ENCODE peak calls at places on chromosome 12, in eight cellular contexts. One of them, this sample, is unnamed.

GRCh38 chr12:40104461-40105264 is 1.2 kb downstream of the SLC2A13 start:
- DNase-seq in A549: peak; percentile 14
- DNase-seq in CD8-positive, alpha-beta memory T cell: no peak
- DNase-seq in HepG2: no peak
- DNase-seq in kidney: no peak
- DNase-seq in lower lobe of right lung: no peak
- DNase-seq in tibial artery: no peak
- DNase-seq in esophagus muscularis mucosa: no peak
- DNase-seq in this sample: peak; percentile 17

GRCh38 chr12:118164798-118165486 is 29.0 kb downstream of the PEBP1 start:
- DNase-seq in A549: peak; percentile 48
- DNase-seq in CD8-positive, alpha-beta memory T cell: no peak
- DNase-seq in HepG2: peak; percentile 10
- DNase-seq in kidney: no peak
- DNase-seq in lower lobe of right lung: no peak
- DNase-seq in tibial artery: no peak
- DNase-seq in esophagus muscularis mucosa: no peak
- DNase-seq in this sample: no peak

GRCh38 chr12:97182719-97183118 is 275.7 kb downstream of the NEDD1 start:
- DNase-seq in A549: no peak
- DNase-seq in CD8-positive, alpha-beta memory T cell: no peak
- DNase-seq in HepG2: no peak
- DNase-seq in kidney: no peak
- DNase-seq in lower lobe of right lung: no peak
- DNase-seq in tibial artery: no peak
- DNase-seq in esophagus muscularis mucosa: no peak
- DNase-seq in this sample: no peak

GRCh38 chr12:53344824-53345485 is 8.8 kb upstream of the SP7 start:
- DNase-seq in A549: peak; percentile 76
- DNase-seq in CD8-positive, alpha-beta memory T cell: peak; percentile 80
- DNase-seq in HepG2: peak; percentile 54
- DNase-seq in kidney: peak; percentile 89
- DNase-seq in lower lobe of right lung: peak; percentile 75
- DNase-seq in tibial artery: peak; percentile 84
- DNase-seq in esophagus muscularis mucosa: peak; percentile 93
- DNase-seq in this sample: peak; percentile 81

GRCh38 chr12:48302161-48302896 is 48.4 kb downstream of the ZNF641 start:
- DNase-seq in A549: no peak
- DNase-seq in CD8-positive, alpha-beta memory T cell: no peak
- DNase-seq in HepG2: no peak
- DNase-seq in kidney: no peak
- DNase-seq in lower lobe of right lung: no peak
- DNase-seq in tibial artery: no peak
- DNase-seq in esophagus muscularis mucosa: no peak
- DNase-seq in this sample: no peak

GRCh38 chr12:116977465-116978380 is 67.0 kb downstream of the FBXW8 start:
- DNase-seq in A549: no peak
- DNase-seq in CD8-positive, alpha-beta memory T cell: no peak
- DNase-seq in HepG2: no peak
- DNase-seq in kidney: no peak
- DNase-seq in lower lobe of right lung: no peak
- DNase-seq in tibial artery: no peak
- DNase-seq in esophagus muscularis mucosa: no peak
- DNase-seq in this sample: no peak

GRCh38 chr12:112796067-112796466 is 4.5 kb downstream of the RPH3A start:
- DNase-seq in A549: peak; percentile 61
- DNase-seq in CD8-positive, alpha-beta memory T cell: no peak
- DNase-seq in HepG2: no peak
- DNase-seq in kidney: no peak
- DNase-seq in lower lobe of right lung: no peak
- DNase-seq in tibial artery: no peak
- DNase-seq in esophagus muscularis mucosa: no peak
- DNase-seq in this sample: no peak

GRCh38 chr12:108886873-108887629 is 7.2 kb downstream of the DAO start:
- DNase-seq in A549: no peak
- DNase-seq in CD8-positive, alpha-beta memory T cell: no peak
- DNase-seq in HepG2: no peak
- DNase-seq in kidney: no peak
- DNase-seq in lower lobe of right lung: no peak
- DNase-seq in tibial artery: no peak
- DNase-seq in esophagus muscularis mucosa: no peak
- DNase-seq in this sample: no peak

GRCh38 chr12:126847005-126847629 is 1419.9 kb upstream of the TMEM132C start:
- DNase-seq in A549: no peak
- DNase-seq in CD8-positive, alpha-beta memory T cell: no peak
- DNase-seq in HepG2: no peak
- DNase-seq in kidney: no peak
- DNase-seq in lower lobe of right lung: no peak
- DNase-seq in tibial artery: no peak
- DNase-seq in esophagus muscularis mucosa: no peak
- DNase-seq in this sample: no peak

GRCh38 chr12:91099836-91100235 is 11.5 kb downstream of the LUM start:
- DNase-seq in A549: no peak
- DNase-seq in CD8-positive, alpha-beta memory T cell: no peak
- DNase-seq in HepG2: no peak
- DNase-seq in kidney: no peak
- DNase-seq in lower lobe of right lung: no peak
- DNase-seq in tibial artery: no peak
- DNase-seq in esophagus muscularis mucosa: no peak
- DNase-seq in this sample: no peak

GRCh38 chr12:79978692-79979091 is 43.8 kb upstream of the PPP1R12A start:
- DNase-seq in A549: no peak
- DNase-seq in CD8-positive, alpha-beta memory T cell: no peak
- DNase-seq in HepG2: no peak
- DNase-seq in kidney: no peak
- DNase-seq in lower lobe of right lung: no peak
- DNase-seq in tibial artery: no peak
- DNase-seq in esophagus muscularis mucosa: no peak
- DNase-seq in this sample: no peak

GRCh38 chr12:28158353-28158752 is 31.9 kb upstream of the CCDC91 start:
- DNase-seq in A549: no peak
- DNase-seq in CD8-positive, alpha-beta memory T cell: no peak
- DNase-seq in HepG2: no peak
- DNase-seq in kidney: no peak
- DNase-seq in lower lobe of right lung: no peak
- DNase-seq in tibial artery: no peak
- DNase-seq in esophagus muscularis mucosa: no peak
- DNase-seq in this sample: no peak

GRCh38 chr12:108112815-108113556 is 16.1 kb upstream of the WSCD2 start:
- DNase-seq in A549: no peak
- DNase-seq in CD8-positive, alpha-beta memory T cell: no peak
- DNase-seq in HepG2: no peak
- DNase-seq in kidney: no peak
- DNase-seq in lower lobe of right lung: no peak
- DNase-seq in tibial artery: no peak
- DNase-seq in esophagus muscularis mucosa: no peak
- DNase-seq in this sample: no peak

GRCh38 chr12:90504806-90505205 is 450.2 kb downstream of the CCER1 start:
- DNase-seq in A549: no peak
- DNase-seq in CD8-positive, alpha-beta memory T cell: no peak
- DNase-seq in HepG2: no peak
- DNase-seq in kidney: no peak
- DNase-seq in lower lobe of right lung: no peak
- DNase-seq in tibial artery: no peak
- DNase-seq in esophagus muscularis mucosa: no peak
- DNase-seq in this sample: no peak

GRCh38 chr12:61367281-61367785 is 892.9 kb upstream of the USP15 start:
- DNase-seq in A549: no peak
- DNase-seq in CD8-positive, alpha-beta memory T cell: no peak
- DNase-seq in HepG2: no peak
- DNase-seq in kidney: no peak
- DNase-seq in lower lobe of right lung: no peak
- DNase-seq in tibial artery: no peak
- DNase-seq in esophagus muscularis mucosa: no peak
- DNase-seq in this sample: no peak

GRCh38 chr12:89662623-89663022 is 46.0 kb downstream of the ATP2B1 start:
- DNase-seq in A549: no peak
- DNase-seq in CD8-positive, alpha-beta memory T cell: no peak
- DNase-seq in HepG2: no peak
- DNase-seq in kidney: no peak
- DNase-seq in lower lobe of right lung: no peak
- DNase-seq in tibial artery: no peak
- DNase-seq in esophagus muscularis mucosa: no peak
- DNase-seq in this sample: no peak

GRCh38 chr12:57611116-57611809 is at the start of gene ARHGEF25:
- DNase-seq in A549: peak; percentile 48
- DNase-seq in CD8-positive, alpha-beta memory T cell: peak; percentile 66
- DNase-seq in HepG2: peak; percentile 41
- DNase-seq in kidney: peak; percentile 93
- DNase-seq in lower lobe of right lung: no peak
- DNase-seq in tibial artery: peak; percentile 92
- DNase-seq in esophagus muscularis mucosa: no peak
- DNase-seq in this sample: peak; percentile 87

GRCh38 chr12:44285321-44285720 is 449.4 kb downstream of the TMEM117 start:
- DNase-seq in A549: no peak
- DNase-seq in CD8-positive, alpha-beta memory T cell: no peak
- DNase-seq in HepG2: no peak
- DNase-seq in kidney: no peak
- DNase-seq in lower lobe of right lung: no peak
- DNase-seq in tibial artery: no peak
- DNase-seq in esophagus muscularis mucosa: no peak
- DNase-seq in this sample: no peak

DNA sequence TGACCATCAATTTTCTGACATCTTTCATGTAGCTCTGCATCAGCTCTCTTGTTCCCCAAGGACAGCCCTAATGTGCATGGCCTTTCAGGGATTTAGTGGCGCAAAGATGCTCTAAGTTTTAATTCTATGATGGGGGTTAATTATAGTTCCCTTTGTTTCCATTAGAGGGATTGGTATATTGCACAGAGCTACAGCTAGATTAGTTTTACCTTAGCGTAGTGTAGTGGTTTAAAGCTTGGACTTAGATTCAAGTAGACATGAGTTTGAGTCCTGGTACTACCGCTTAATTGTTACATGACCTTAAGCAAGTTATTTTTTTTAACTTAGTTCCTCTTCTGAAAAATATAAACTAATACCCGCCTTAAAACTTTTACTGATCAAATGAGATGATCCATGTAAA is 247.8 kb upstream of the KRR1 start:
- DNase-seq in A549: no peak
- DNase-seq in CD8-positive, alpha-beta memory T cell: no peak
- DNase-seq in HepG2: no peak
- DNase-seq in kidney: no peak
- DNase-seq in lower lobe of right lung: no peak
- DNase-seq in tibial artery: no peak
- DNase-seq in esophagus muscularis mucosa: no peak
- DNase-seq in this sample: no peak
- H3K4me1 ChIP-seq in A549: peaks cover 38% of the 10 kb centered on the region
- H3K4me1 ChIP-seq in CD8-positive, alpha-beta memory T cell: no peaks in the 10 kb centered on the region
- H3K4me1 ChIP-seq in HepG2: peaks cover 51% of the 10 kb centered on the region
- H3K4me1 ChIP-seq in kidney: no peaks in the 10 kb centered on the region
- H3K4me1 ChIP-seq in lower lobe of right lung: no peaks in the 10 kb centered on the region
- H3K4me1 ChIP-seq in tibial artery: no peaks in the 10 kb centered on the region
- H3K4me1 ChIP-seq in esophagus muscularis mucosa: no peaks in the 10 kb centered on the region
- H3K4me1 ChIP-seq in this sample: no peaks in the 10 kb centered on the region

GRCh38 chr12:93742086-93742934 is 65.1 kb downstream of the CRADD start:
- DNase-seq in A549: peak; percentile 81
- DNase-seq in CD8-positive, alpha-beta memory T cell: peak; percentile 56
- DNase-seq in HepG2: peak; percentile 55
- DNase-seq in kidney: peak; percentile 92
- DNase-seq in lower lobe of right lung: peak; percentile 87
- DNase-seq in tibial artery: peak; percentile 82
- DNase-seq in esophagus muscularis mucosa: no peak
- DNase-seq in this sample: peak; percentile 75

GRCh38 chr12:93745304-93745703 is 68.1 kb downstream of the CRADD start:
- DNase-seq in A549: no peak
- DNase-seq in CD8-positive, alpha-beta memory T cell: no peak
- DNase-seq in HepG2: no peak
- DNase-seq in kidney: no peak
- DNase-seq in lower lobe of right lung: no peak
- DNase-seq in tibial artery: no peak
- DNase-seq in esophagus muscularis mucosa: no peak
- DNase-seq in this sample: no peak

GRCh38 chr12:93741741-93742085 is 64.5 kb downstream of the CRADD start:
- DNase-seq in A549: peak; percentile 25
- DNase-seq in CD8-positive, alpha-beta memory T cell: no peak
- DNase-seq in HepG2: peak; percentile 4
- DNase-seq in kidney: no peak
- DNase-seq in lower lobe of right lung: no peak
- DNase-seq in tibial artery: no peak
- DNase-seq in esophagus muscularis mucosa: no peak
- DNase-seq in this sample: no peak

GRCh38 chr12:93743999-93744689 is 67.0 kb downstream of the CRADD start:
- DNase-seq in A549: no peak
- DNase-seq in CD8-positive, alpha-beta memory T cell: no peak
- DNase-seq in HepG2: no peak
- DNase-seq in kidney: no peak
- DNase-seq in lower lobe of right lung: no peak
- DNase-seq in tibial artery: no peak
- DNase-seq in esophagus muscularis mucosa: no peak
- DNase-seq in this sample: no peak

GRCh38 chr12:93743229-93743998 is 66.2 kb downstream of the CRADD start:
- DNase-seq in A549: no peak
- DNase-seq in CD8-positive, alpha-beta memory T cell: no peak
- DNase-seq in HepG2: no peak
- DNase-seq in kidney: no peak
- DNase-seq in lower lobe of right lung: no peak
- DNase-seq in tibial artery: no peak
- DNase-seq in esophagus muscularis mucosa: no peak
- DNase-seq in this sample: no peak
- H3K27ac ChIP-seq in A549: peak overlapping the region; percentile 73
- H3K27ac ChIP-seq in CD8-positive, alpha-beta memory T cell: peak overlapping the region; percentile 75
- H3K27ac ChIP-seq in HepG2: no peak overlapping the region
- H3K27ac ChIP-seq in kidney: peak overlapping the region; percentile 97
- H3K27ac ChIP-seq in lower lobe of right lung: peak overlapping the region; percentile 91
- H3K27ac ChIP-seq in tibial artery: peak overlapping the region; percentile 80
- H3K27ac ChIP-seq in esophagus muscularis mucosa: peak overlapping the region; percentile 89
- H3K27ac ChIP-seq in this sample: peak overlapping the region; percentile 93

DNA sequence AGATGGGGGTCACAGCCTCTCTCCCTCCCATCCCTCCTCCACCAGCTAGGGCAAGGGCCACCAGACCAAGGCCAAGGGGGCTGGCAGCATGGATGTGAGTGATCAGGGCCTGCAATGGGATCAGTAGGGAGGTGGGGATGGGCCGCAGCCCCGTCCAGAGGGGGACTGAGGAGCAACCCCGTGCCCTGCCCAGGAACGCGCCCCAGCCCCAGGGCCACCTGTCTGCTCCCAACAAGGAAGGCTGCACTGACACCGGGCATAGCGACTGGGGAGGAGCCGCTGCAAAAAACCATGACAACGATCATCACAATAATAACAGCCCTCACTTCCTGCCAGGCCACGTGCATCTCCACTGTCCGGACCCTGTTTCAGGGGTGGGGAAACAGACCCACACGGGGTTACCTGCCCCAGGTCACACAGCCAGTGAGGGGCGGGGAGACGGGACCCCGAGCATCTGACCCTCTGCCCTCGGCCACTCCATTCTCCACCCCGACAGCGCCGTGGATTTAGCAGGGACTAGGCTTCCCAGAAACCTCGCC is 24.3 kb downstream of the NCOR2 start:
- DNase-seq in A549: peak; percentile 60
- DNase-seq in CD8-positive, alpha-beta memory T cell: peak; percentile 63
- DNase-seq in HepG2: no peak
- DNase-seq in kidney: peak; percentile 86
- DNase-seq in lower lobe of right lung: no peak
- DNase-seq in tibial artery: no peak
- DNase-seq in esophagus muscularis mucosa: no peak
- DNase-seq in this sample: no peak
- H3K4me1 ChIP-seq in A549: peaks cover 64% of the 10 kb centered on the region
- H3K4me1 ChIP-seq in CD8-positive, alpha-beta memory T cell: peaks cover 48% of the 10 kb centered on the region
- H3K4me1 ChIP-seq in HepG2: peaks cover 30% of the 10 kb centered on the region
- H3K4me1 ChIP-seq in kidney: peaks cover 37% of the 10 kb centered on the region
- H3K4me1 ChIP-seq in lower lobe of right lung: peaks cover 71% of the 10 kb centered on the region
- H3K4me1 ChIP-seq in tibial artery: peaks cover 65% of the 10 kb centered on the region
- H3K4me1 ChIP-seq in esophagus muscularis mucosa: peaks cover 83% of the 10 kb centered on the region
- H3K4me1 ChIP-seq in this sample: peaks cover 72% of the 10 kb centered on the region

GRCh38 chr12:25052191-25053020 is 103.5 kb upstream of the BCAT1 start:
- DNase-seq in A549: no peak
- DNase-seq in CD8-positive, alpha-beta memory T cell: peak; percentile 70
- DNase-seq in HepG2: peak; percentile 45
- DNase-seq in kidney: no peak
- DNase-seq in lower lobe of right lung: no peak
- DNase-seq in tibial artery: no peak
- DNase-seq in esophagus muscularis mucosa: no peak
- DNase-seq in this sample: no peak
- H3K27ac ChIP-seq in A549: no peak overlapping the region
- H3K27ac ChIP-seq in CD8-positive, alpha-beta memory T cell: peak overlapping the region; percentile 78
- H3K27ac ChIP-seq in HepG2: no peak overlapping the region
- H3K27ac ChIP-seq in kidney: peak overlapping the region; percentile 57
- H3K27ac ChIP-seq in lower lobe of right lung: peak overlapping the region; percentile 83
- H3K27ac ChIP-seq in tibial artery: no peak overlapping the region
- H3K27ac ChIP-seq in esophagus muscularis mucosa: peak overlapping the region; percentile 37
- H3K27ac ChIP-seq in this sample: peak overlapping the region; percentile 70

This sample was measured in left ventricle myocardium inferior.